ENCODE peak calls at places on chromosomes 7 and 10, in four cellular contexts. C is dorsolateral prefrontal cortex; M is tibial artery; R is CD4-positive, alpha-beta memory T cell. D is an unnamed sample.

GRCh38 chr10:110129490-110129889 is 77.9 kb upstream of the MXI1 start:
- DNase-seq in R (no peak), C (no peak), M (no peak), D (no peak)

GRCh38 chr7:41028591-41028990 is 674.3 kb downstream of the INHBA start:
- DNase-seq in C (no peak), M (no peak), R (no peak), D (no peak)

GRCh38 chr10:12390733-12391132 is 41.4 kb downstream of the CAMK1D start:
- DNase-seq in R (no peak), M (no peak), C (no peak), D (no peak)

GRCh38 chr10:54402576-54402975 is 398.5 kb downstream of the PCDH15 start:
- DNase-seq in R (no peak), C (no peak), M (no peak), D (no peak)

GRCh38 chr7:76049295-76049694 is 1.4 kb downstream of the MDH2 start:
- DNase-seq in M (no peak), R (no peak), C (no peak), D (no peak)

GRCh38 chr10:129965418-129965793 is 1.3 kb upstream of the EBF3 start:
- DNase-seq in M (no peak), C (no peak), R (no peak), D (no peak)

GRCh38 chr7:42359946-42360345 is 122.9 kb upstream of the GLI3 start:
- DNase-seq in C (no peak), R (no peak), M (no peak), D (no peak)

GRCh38 chr10:12609435-12609834 is 260.1 kb downstream of the CAMK1D start:
- DNase-seq in M (no peak), C (no peak), R (no peak), D (peak)

GRCh38 chr10:73032536-73032935 is 64.1 kb downstream of the P4HA1 start:
- DNase-seq in M (no peak), C (no peak), R (no peak), D (no peak)

GRCh38 chr7:988426-988911 is 5.5 kb downstream of the CYP2W1 start:
- DNase-seq in C (no peak), R (no peak), M (no peak), D (no peak)

GRCh38 chr7:77667459-77668090 is 28.7 kb upstream of the RSBN1L start:
- DNase-seq in M (no peak), C (no peak), R (no peak), D (no peak)

GRCh38 chr10:2079603-2080078 is 342.3 kb upstream of the ADARB2 start:
- DNase-seq in M (no peak), R (no peak), C (no peak), D (no peak)

GRCh38 chr7:108004220-108005142 is 1.5 kb upstream of the LAMB1 start:
- DNase-seq in M (no peak), R (no peak), C (no peak), D (no peak)

GRCh38 chr10:48638739-48639527 is 34.1 kb upstream of the ARHGAP22 start:
- DNase-seq in R (no peak), C (no peak), M (no peak), D (peak)

GRCh38 chr7:116399808-116400207 is 99.7 kb upstream of the CAV2 start:
- DNase-seq in M (no peak), R (no peak), C (no peak), D (no peak)

GRCh38 chr7:79137942-79138341 is 315.5 kb downstream of the MAGI2 start:
- DNase-seq in C (no peak), M (no peak), R (no peak), D (no peak)

GRCh38 chr10:4765428-4765827 is 60.6 kb upstream of the AKR1E2 start:
- DNase-seq in M (no peak), R (no peak), C (no peak), D (no peak)

GRCh38 chr7:17009007-17009719 is 127.4 kb upstream of the AGR3 start:
- DNase-seq in C (no peak), R (no peak), M (no peak), D (no peak)

GRCh38 chr10:132294561-132295320 is 13.0 kb downstream of the STK32C start:
- DNase-seq in R (no peak), C (peak), M (peak), D (peak)

GRCh38 chr10:132292287-132292971 is 15.3 kb downstream of the STK32C start:
- DNase-seq in R (no peak), C (peak), M (peak), D (no peak)

GRCh38 chr10:132293416-132294195 is 14.1 kb downstream of the STK32C start:
- DNase-seq in C (peak), M (peak), R (no peak), D (no peak)

GRCh38 chr10:132292972-132293415 is 14.8 kb downstream of the STK32C start:
- DNase-seq in C (peak), M (peak), R (no peak), D (no peak)

GRCh38 chr10:132294196-132294520 is 13.6 kb downstream of the STK32C start:
- DNase-seq in C (peak), M (peak), R (no peak), D (no peak)
- H3K4me3 ChIP-seq in C (no peak), M (no peak), R (no peak), D (no peak)

GRCh38 chr7:131840291-131840690 is 283.9 kb upstream of the PODXL start:
- DNase-seq in M (no peak), R (no peak), C (no peak), D (no peak)
- H3K4me3 ChIP-seq in M (no peak), R (no peak), C (no peak), D (no peak)

DNA sequence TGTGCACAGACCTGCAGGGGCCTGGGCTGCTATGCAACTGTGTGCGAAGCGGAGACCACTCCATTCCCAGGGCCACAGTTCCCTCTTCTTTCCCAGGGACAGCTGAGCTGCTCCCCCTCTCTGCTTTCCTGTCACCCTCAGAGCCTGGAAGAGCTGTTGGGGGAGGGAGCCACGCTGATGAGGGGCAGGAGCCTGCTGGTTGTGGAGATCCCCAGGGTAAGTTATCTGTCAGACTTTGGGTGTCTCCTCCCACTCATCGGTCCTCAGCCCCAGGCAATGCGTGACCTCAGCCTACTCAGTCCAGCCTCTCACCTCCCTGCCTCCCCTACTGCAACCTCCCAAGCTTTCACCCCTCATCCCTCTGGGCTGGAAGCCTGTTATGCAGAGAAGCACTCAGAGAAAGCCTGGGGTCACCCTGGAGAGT is 53.5 kb downstream of the ZNF467 start:
- DNase-seq in C (no peak), R (no peak), M (no peak), D (peak)
- H3K4me3 ChIP-seq in C (no peak), R (no peak), M (no peak), D (no peak)

GRCh38 chr10:98223874-98224273 is 44.1 kb downstream of the LOXL4 start:
- DNase-seq in C (no peak), R (no peak), M (no peak), D (no peak)
- H3K4me3 ChIP-seq in C (no peak), R (no peak), M (no peak), D (no peak)

GRCh38 chr10:111766464-111766863 is 417.1 kb downstream of the GPAM start:
- DNase-seq in M (no peak), C (no peak), R (no peak), D (no peak)

GRCh38 chr10:111756541-111757061 is 427.0 kb downstream of the GPAM start:
- DNase-seq in M (peak), R (no peak), C (peak), D (peak)

GRCh38 chr10:111765216-111765615 is 418.3 kb downstream of the GPAM start:
- DNase-seq in M (no peak), R (no peak), C (no peak), D (no peak)

GRCh38 chr10:111758593-111758992 is 425.0 kb downstream of the GPAM start:
- DNase-seq in M (no peak), R (no peak), C (no peak), D (no peak)

GRCh38 chr10:111762114-111762513 is 421.5 kb downstream of the GPAM start:
- DNase-seq in C (no peak), M (no peak), R (no peak), D (no peak)
- H3K4me3 ChIP-seq in C (no peak), M (no peak), R (no peak), D (no peak)

GRCh38 chr10:75772153-75772887 is 340.9 kb downstream of the LRMDA start:
- DNase-seq in M (no peak), C (no peak), R (no peak), D (no peak)
- H3K4me3 ChIP-seq in M (peak), C (no peak), R (peak), D (no peak)

GRCh38 chr10:22324893-22325271 is 4.0 kb downstream of the BMI1 start:
- DNase-seq in C (no peak), R (no peak), M (no peak), D (no peak)
- H3K4me3 ChIP-seq in C (peak), R (peak), M (peak), D (peak)

DNA sequence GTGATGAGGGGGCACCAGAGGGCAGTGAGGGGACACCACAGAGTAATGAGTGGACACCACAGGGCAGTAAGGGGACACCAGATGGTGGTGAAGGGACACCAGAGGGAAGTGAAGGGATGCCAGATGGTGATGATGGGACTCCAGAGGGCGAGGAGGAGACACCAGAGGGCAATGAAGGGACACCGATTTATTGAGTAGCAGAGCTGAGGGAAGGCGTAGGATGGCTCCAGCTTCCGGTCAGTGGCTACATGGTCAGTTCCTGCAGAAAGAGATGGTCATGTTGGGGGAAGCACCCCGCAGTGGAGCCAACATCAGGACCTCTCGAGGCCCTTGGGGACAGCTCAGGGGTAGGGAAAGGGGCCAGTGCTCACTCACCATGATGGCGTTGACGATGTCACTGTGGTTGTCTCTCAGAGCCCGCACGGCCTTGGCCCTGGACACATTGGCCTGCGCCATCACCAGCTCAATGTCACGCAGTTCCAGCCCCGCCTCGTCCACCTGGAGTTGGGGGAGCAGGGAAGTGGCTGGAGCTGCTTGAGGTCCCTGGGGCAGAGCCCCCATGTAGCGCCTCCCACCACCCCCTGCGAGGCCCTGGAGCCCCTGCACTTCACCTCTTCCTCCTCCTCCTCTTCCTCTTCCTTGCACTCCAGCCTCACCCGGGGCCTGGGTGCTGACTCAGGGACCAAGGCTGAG is 8.4 kb downstream of the NACAD start:
- DNase-seq in R (no peak), M (no peak), C (no peak), D (no peak)
- H3K4me3 ChIP-seq in R (no peak), M (no peak), C (no peak), D (no peak)

GRCh38 chr7:128915271-128915819 is 4.8 kb upstream of the KCP start:
- DNase-seq in M (peak), R (no peak), C (no peak), D (no peak)
- H3K4me3 ChIP-seq in M (peak), R (no peak), C (no peak), D (no peak)

DNA sequence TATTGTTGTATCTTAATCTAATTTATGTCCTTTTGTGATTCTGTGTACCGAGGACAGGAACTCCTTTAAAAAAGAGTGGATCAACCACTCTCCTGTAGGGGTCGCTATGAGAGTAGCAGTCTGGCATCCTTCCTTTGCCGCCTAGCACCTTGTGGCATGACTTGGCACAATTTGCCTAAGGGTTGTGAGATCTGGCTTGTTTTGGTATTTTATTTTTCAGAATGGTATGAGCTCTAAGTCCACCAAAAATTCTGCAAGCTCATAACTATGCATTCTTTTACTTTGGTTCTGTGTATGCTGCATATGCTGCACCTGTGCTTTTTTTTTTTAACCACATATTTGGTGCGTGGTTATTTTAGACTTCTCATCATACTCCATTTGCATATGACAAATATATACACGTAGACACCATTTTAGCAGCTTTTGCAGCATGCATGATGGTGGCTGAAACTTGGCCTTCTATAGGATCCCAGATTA is 112.8 kb downstream of the CDK14 start:
- DNase-seq in C (peak), R (no peak), M (no peak), D (no peak)
- H3K4me3 ChIP-seq in C (peak), R (no peak), M (no peak), D (no peak)

D was measured in lower leg skin.